ENCODE peak calls at places on chromosome 9, in ten cellular contexts. D, A, U, V, L, P, X, W, T and Z are unnamed samples.

GRCh38 chr9:124259273-124260078 is 1.7 kb downstream of the NEK6 start:
- DNase-seq in D (peak; percentile 85), A (no peak), U (no peak), V (peak; percentile 77), L (no peak), P (no peak), X (no peak), W (peak; percentile 61), T (peak; percentile 92), Z (peak; percentile 93)

GRCh38 chr9:92764381-92764987 is at the start of gene BICD2:
- DNase-seq in D (no peak), A (no peak), U (no peak), V (peak; percentile 98), L (no peak), P (no peak), X (no peak), W (no peak), T (no peak), Z (no peak)

GRCh38 chr9:86816868-86817267 is 130.4 kb downstream of the GAS1 start:
- DNase-seq in D (no peak), A (no peak), U (no peak), V (no peak), L (no peak), P (no peak), X (no peak), W (no peak), T (no peak), Z (no peak)

GRCh38 chr9:125749951-125750655 is 2.9 kb downstream of the PBX3 start:
- DNase-seq in D (no peak), A (no peak), U (no peak), V (no peak), L (no peak), P (no peak), X (no peak), W (no peak), T (no peak), Z (no peak)

GRCh38 chr9:13651969-13652663 is 372.6 kb upstream of the MPDZ start:
- DNase-seq in D (no peak), A (no peak), U (no peak), V (no peak), L (no peak), P (no peak), X (no peak), W (no peak), T (no peak), Z (no peak)

GRCh38 chr9:72361227-72361626 is 3.8 kb downstream of the ZFAND5 start:
- DNase-seq in D (no peak), A (no peak), U (no peak), V (no peak), L (no peak), P (no peak), X (no peak), W (peak; percentile 31), T (no peak), Z (no peak)

GRCh38 chr9:129823163-129823933 is 588 bp downstream of the TOR1A start:
- DNase-seq in D (no peak), A (no peak), U (peak; percentile 47), V (peak; percentile 48), L (no peak), P (no peak), X (peak; percentile 30), W (peak; percentile 49), T (peak; percentile 39), Z (peak; percentile 49)

GRCh38 chr9:4371108-4371507 is 71.2 kb upstream of the GLIS3 start:
- DNase-seq in D (no peak), A (no peak), U (no peak), V (peak; percentile 91), L (no peak), P (no peak), X (no peak), W (no peak), T (peak; percentile 90), Z (peak; percentile 92)

GRCh38 chr9:108933641-108934322 is at the start of gene ELP1:
- DNase-seq in D (peak; percentile 90), A (peak; percentile 90), U (peak; percentile 90), V (peak; percentile 97), L (peak; percentile 95), P (peak; percentile 92), X (peak; percentile 91), W (peak; percentile 94), T (peak; percentile 94), Z (peak; percentile 96)

GRCh38 chr9:18390393-18390792 is 83.6 kb upstream of the ADAMTSL1 start:
- DNase-seq in D (peak; percentile 52), A (no peak), U (no peak), V (peak; percentile 79), L (no peak), P (no peak), X (no peak), W (no peak), T (peak; percentile 22), Z (no peak)

GRCh38 chr9:101536351-101536750 is 2.7 kb downstream of the RNF20 start:
- DNase-seq in D (no peak), A (no peak), U (no peak), V (peak; percentile 14), L (no peak), P (no peak), X (no peak), W (no peak), T (no peak), Z (peak; percentile 65)